ENCODE peak calls at places on chromosome 2, in ten cellular contexts. Y, F, V, R, L, Q, E, G, X and H are unnamed samples.

GRCh38 chr2:226802573-226802972 is 3.0 kb upstream of the IRS1 start:
- DNase-seq in F (no peak), E (peak), L (peak), G (peak), Y (peak), X (no peak), R (peak), V (peak), Q (no peak), H (peak)

GRCh38 chr2:239157269-239157668 is 243.6 kb downstream of the HDAC4 start:
- DNase-seq in G (no peak), E (no peak), V (no peak), R (no peak), X (no peak), Y (no peak), L (no peak), F (no peak), Q (peak), H (no peak)

GRCh38 chr2:53210538-53210937 is 557.1 kb upstream of the CHAC2 start:
- DNase-seq in F (no peak), L (peak), X (no peak), E (no peak), V (no peak), Y (no peak), R (no peak), G (no peak), Q (no peak), H (no peak)

GRCh38 chr2:207149253-207150213 is 16.2 kb downstream of the KLF7 start:
- DNase-seq in V (no peak), Q (no peak), F (no peak), X (no peak), R (no peak), Y (no peak), G (no peak), E (no peak), L (no peak), H (no peak)

GRCh38 chr2:16546128-16546754 is 119.4 kb downstream of the CYRIA start:
- DNase-seq in X (no peak), R (peak), L (peak), Q (no peak), E (no peak), Y (peak), F (no peak), G (peak), V (peak), H (no peak)

GRCh38 chr2:29392774-29393173 is 277.6 kb downstream of the CLIP4 start:
- DNase-seq in G (no peak), Y (no peak), F (no peak), R (no peak), Q (no peak), X (no peak), E (no peak), V (no peak), L (no peak), H (no peak)

GRCh38 chr2:240818543-240819403 is 1.2 kb downstream of the KIF1A start:
- DNase-seq in R (peak), X (no peak), Q (no peak), E (no peak), Y (no peak), F (no peak), L (no peak), V (no peak), G (no peak), H (no peak)

GRCh38 chr2:72104821-72105588 is 42.7 kb downstream of the CYP26B1 start:
- DNase-seq in G (no peak), F (no peak), Y (no peak), E (no peak), V (no peak), Q (no peak), R (peak), L (no peak), X (no peak), H (no peak)

GRCh38 chr2:201999289-201999688 is 34.4 kb upstream of the FZD7 start:
- DNase-seq in L (no peak), Q (no peak), X (no peak), E (no peak), Y (no peak), R (no peak), F (no peak), G (no peak), V (no peak), H (no peak)

GRCh38 chr2:168912466-168913170 is 11.5 kb downstream of the G6PC2 start:
- DNase-seq in V (no peak), Y (no peak), G (no peak), L (peak), X (no peak), F (no peak), R (peak), Q (no peak), E (no peak), H (no peak)

GRCh38 chr2:231917280-231918088 is 8.7 kb downstream of the NPPC start:
- DNase-seq in E (no peak), Y (no peak), L (no peak), X (no peak), Q (no peak), V (no peak), F (no peak), G (no peak), R (peak), H (no peak)

GRCh38 chr2:188042412-188042811 is 249.3 kb upstream of the GULP1 start:
- DNase-seq in F (no peak), Y (no peak), E (no peak), G (peak), Q (no peak), R (no peak), L (no peak), X (no peak), V (no peak), H (no peak)

GRCh38 chr2:150643106-150643730 is 155.8 kb upstream of the RND3 start:
- DNase-seq in V (no peak), E (no peak), Y (no peak), G (peak), F (no peak), Q (no peak), R (no peak), L (no peak), X (no peak), H (no peak)

GRCh38 chr2:205852457-205852856 is 170.2 kb downstream of the NRP2 start:
- DNase-seq in G (no peak), E (no peak), F (no peak), R (no peak), Y (no peak), Q (no peak), X (no peak), V (no peak), L (no peak), H (no peak)

GRCh38 chr2:88038263-88039105 is 17.1 kb downstream of the KRCC1 start:
- DNase-seq in F (no peak), L (no peak), X (no peak), E (no peak), V (peak), R (no peak), Q (no peak), G (peak), Y (no peak), H (peak)

GRCh38 chr2:47024046-47024445 is 108.4 kb upstream of the MCFD2 start:
- DNase-seq in V (no peak), X (no peak), E (no peak), R (no peak), L (no peak), F (no peak), G (no peak), Q (no peak), Y (no peak), H (no peak)

GRCh38 chr2:28274911-28275685 is 117.6 kb upstream of the FOSL2 start:
- DNase-seq in L (peak), X (no peak), Y (no peak), V (peak), G (peak), F (no peak), Q (no peak), R (peak), E (no peak), H (peak)